ENCODE peak calls at places on chromosomes 3 and 15, in seven cellular contexts. Y is stomach; Q is HCT116; T is AG04450; B is transverse colon; V is CD8-positive, alpha-beta memory T cell; K is H1. L is an unnamed sample.
A peak's percentile ranks its signal among the peaks of the same experiment; 100 is the strongest.

GRCh38 chr15:68887120-68887519 is 43.2 kb upstream of the SPESP1 start:
- DNase-seq in Y (no peak), Q (no peak), T (no peak), B (no peak), V (no peak), K (no peak), L (no peak)

GRCh38 chr3:64290864-64291263 is 65.6 kb upstream of the PRICKLE2 start:
- DNase-seq in Y (no peak), Q (no peak), T (no peak), B (no peak), V (no peak), K (no peak), L (no peak)

GRCh38 chr15:40357723-40358491 is at the start of gene DISP2:
- DNase-seq in Y (peak; percentile 92), Q (peak; percentile 51), T (no peak), B (peak; percentile 92), V (peak; percentile 88), K (peak; percentile 98), L (peak; percentile 88)

GRCh38 chr3:5699313-5699712 is 511.8 kb downstream of the EDEM1 start:
- DNase-seq in Y (no peak), Q (peak; percentile 94), T (no peak), B (no peak), V (no peak), K (no peak), L (no peak)

GRCh38 chr3:88003115-88003755 is 55.6 kb downstream of the CGGBP1 start:
- DNase-seq in Y (no peak), Q (peak; percentile 50), T (peak; percentile 8), B (no peak), V (no peak), K (no peak), L (no peak)

GRCh38 chr3:52444860-52445793 is at the start of gene SEMA3G:
- DNase-seq in Y (peak; percentile 92), Q (peak; percentile 74), T (no peak), B (peak; percentile 87), V (peak; percentile 60), K (peak; percentile 87), L (peak; percentile 64)

GRCh38 chr3:153768559-153769469 is 352.4 kb upstream of the ARHGEF26 start:
- DNase-seq in Y (no peak), Q (peak; percentile 47), T (peak; percentile 20), B (peak; percentile 39), V (peak; percentile 45), K (peak; percentile 59), L (peak; percentile 14)

GRCh38 chr3:47347217-47347801 is 33.5 kb upstream of the PTPN23 start:
- DNase-seq in Y (no peak), Q (no peak), T (peak; percentile 55), B (peak; percentile 18), V (no peak), K (no peak), L (no peak)

GRCh38 chr15:82881747-82882146 is 70.8 kb downstream of the HOMER2 start:
- DNase-seq in Y (no peak), Q (no peak), T (no peak), B (no peak), V (no peak), K (no peak), L (no peak)

GRCh38 chr15:41610048-41610447 is 50.2 kb upstream of the MGA start:
- DNase-seq in Y (no peak), Q (no peak), T (no peak), B (no peak), V (no peak), K (no peak), L (no peak)

GRCh38 chr3:142779591-142779990 is 55.8 kb downstream of the TRPC1 start:
- DNase-seq in Y (no peak), Q (no peak), T (no peak), B (no peak), V (no peak), K (no peak), L (no peak)

DNA sequence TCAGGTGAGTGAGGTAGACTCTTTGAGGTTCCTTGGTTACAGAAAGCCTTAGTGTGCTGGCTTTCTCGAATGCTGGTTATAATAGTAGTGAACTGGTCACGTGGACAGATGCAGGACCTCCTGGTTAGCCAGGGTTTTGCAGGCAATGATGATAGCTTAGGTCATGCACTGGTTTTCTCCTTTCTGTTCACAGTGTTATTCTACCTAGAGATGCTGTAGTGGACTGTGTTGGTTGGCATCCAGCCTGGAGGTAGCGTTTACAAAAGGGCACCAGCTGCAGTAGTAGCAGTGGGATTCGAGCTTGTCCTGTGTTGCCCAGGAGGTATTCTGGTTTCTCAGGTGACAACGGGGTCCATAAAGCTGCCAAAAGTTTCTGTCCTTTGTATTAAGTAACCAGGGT is 27.0 kb downstream of the PCCB start:
- DNase-seq in Y (no peak), Q (no peak), T (no peak), B (no peak), V (no peak), K (no peak), L (no peak)
- H3K9me3 ChIP-seq in Y (peaks cover 22% of the 10 kb centered on the region), Q (peaks cover 8% of the 10 kb centered on the region), T (peaks cover 11% of the 10 kb centered on the region), B (peaks cover 13% of the 10 kb centered on the region), V (peaks cover 11% of the 10 kb centered on the region), K (peaks cover 9% of the 10 kb centered on the region), L (no peaks in the 10 kb centered on the region)

DNA sequence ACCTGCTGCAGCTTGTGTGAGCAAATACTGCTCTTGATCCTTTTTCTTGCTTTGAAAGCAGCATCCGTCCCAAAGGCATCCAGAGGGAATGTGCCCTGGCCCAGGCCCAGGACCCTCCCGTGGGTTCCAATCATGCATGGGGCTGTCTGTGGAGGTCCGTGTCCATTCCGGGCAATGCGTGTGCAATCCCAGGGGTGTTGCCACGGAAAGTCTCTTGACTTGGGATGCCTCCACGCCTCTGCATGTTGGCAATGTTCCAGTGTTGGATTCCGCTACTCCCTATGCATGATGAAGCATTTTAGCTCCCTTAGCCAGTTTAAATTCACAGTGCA is 105.7 kb downstream of the SNRPN start:
- DNase-seq in Y (peak; percentile 23), Q (no peak), T (no peak), B (no peak), V (no peak), K (no peak), L (no peak)
- H3K9me3 ChIP-seq in Y (peaks cover 100% of the 10 kb centered on the region), Q (peaks cover 71% of the 10 kb centered on the region), T (peaks cover 100% of the 10 kb centered on the region), B (peaks cover 100% of the 10 kb centered on the region), V (peaks cover 100% of the 10 kb centered on the region), K (peaks cover 100% of the 10 kb centered on the region), L (peaks cover 56% of the 10 kb centered on the region)

GRCh38 chr3:473284-473800 is 276.8 kb downstream of the CHL1 start:
- DNase-seq in Y (no peak), Q (no peak), T (no peak), B (no peak), V (no peak), K (no peak), L (no peak)

GRCh38 chr3:462851-463250 is 266.3 kb downstream of the CHL1 start:
- DNase-seq in Y (no peak), Q (no peak), T (no peak), B (no peak), V (no peak), K (no peak), L (no peak)

GRCh38 chr3:463793-464192 is 267.2 kb downstream of the CHL1 start:
- DNase-seq in Y (no peak), Q (no peak), T (no peak), B (no peak), V (no peak), K (no peak), L (no peak)

GRCh38 chr3:464255-464654 is 267.7 kb downstream of the CHL1 start:
- DNase-seq in Y (no peak), Q (no peak), T (no peak), B (no peak), V (no peak), K (no peak), L (no peak)

DNA sequence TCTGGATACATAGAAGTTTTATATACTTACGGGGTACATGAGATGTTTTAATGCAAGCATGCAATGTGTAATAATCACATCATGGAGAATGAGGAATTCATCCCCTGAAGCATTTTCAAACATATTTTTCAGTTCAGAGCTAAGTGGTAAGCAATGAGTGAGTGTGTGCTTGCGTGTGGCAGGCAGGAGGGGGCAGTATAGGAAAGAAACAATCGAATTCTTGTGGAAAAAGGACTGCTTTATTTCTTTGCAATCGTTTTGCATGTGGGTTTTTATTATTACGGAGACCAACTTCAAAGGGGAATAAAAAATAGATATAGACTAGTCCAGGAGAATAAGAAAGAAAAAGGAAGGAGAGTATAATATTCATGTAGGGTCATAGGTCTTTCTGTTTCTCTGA is 271.6 kb downstream of the CHL1 start:
- DNase-seq in Y (no peak), Q (no peak), T (no peak), B (no peak), V (no peak), K (no peak), L (no peak)
- H3K9me3 ChIP-seq in Y (peaks cover 10% of the 10 kb centered on the region), Q (peaks cover 4% of the 10 kb centered on the region), T (peaks cover 3% of the 10 kb centered on the region), B (no peaks in the 10 kb centered on the region), V (no peaks in the 10 kb centered on the region), K (peaks cover 14% of the 10 kb centered on the region), L (peaks cover 5% of the 10 kb centered on the region)

DNA sequence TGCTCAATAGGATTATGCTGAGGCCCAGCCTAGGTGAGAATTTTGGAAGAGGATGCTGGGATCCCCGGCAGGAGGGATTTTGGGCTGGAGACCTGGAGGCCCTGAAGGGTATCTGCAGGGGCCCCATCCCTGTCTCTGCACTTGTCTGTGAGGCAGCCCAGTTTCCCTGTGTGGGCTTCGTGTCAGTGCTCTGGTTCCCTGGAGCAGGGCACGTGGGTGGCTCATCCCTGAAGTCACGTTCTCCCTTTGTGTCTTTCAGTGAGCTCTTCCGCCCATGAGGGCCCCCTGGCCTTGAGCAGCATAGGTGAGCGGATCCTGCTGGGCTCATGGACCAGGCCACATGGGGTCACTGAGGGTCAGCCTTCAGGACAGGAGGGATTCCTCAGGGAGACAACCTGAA is 217.9 kb downstream of the SNRPN start:
- DNase-seq in Y (peak; percentile 18), Q (no peak), T (no peak), B (no peak), V (no peak), K (no peak), L (no peak)
- H3K9me3 ChIP-seq in Y (peaks cover 86% of the 10 kb centered on the region), Q (peaks cover 30% of the 10 kb centered on the region), T (peaks cover 79% of the 10 kb centered on the region), B (peaks cover 16% of the 10 kb centered on the region), V (peaks cover 6% of the 10 kb centered on the region), K (peaks cover 75% of the 10 kb centered on the region), L (no peaks in the 10 kb centered on the region)

GRCh38 chr15:92951800-92952199 is 51.7 kb downstream of the CHD2 start:
- DNase-seq in Y (no peak), Q (no peak), T (no peak), B (no peak), V (no peak), K (no peak), L (no peak)

GRCh38 chr15:92952451-92952850 is 52.3 kb downstream of the CHD2 start:
- DNase-seq in Y (no peak), Q (no peak), T (no peak), B (no peak), V (no peak), K (no peak), L (no peak)

GRCh38 chr15:92953569-92953968 is 53.4 kb downstream of the CHD2 start:
- DNase-seq in Y (no peak), Q (no peak), T (no peak), B (no peak), V (no peak), K (no peak), L (no peak)

GRCh38 chr15:92947071-92947730 is 47.1 kb downstream of the CHD2 start:
- DNase-seq in Y (no peak), Q (no peak), T (no peak), B (no peak), V (no peak), K (no peak), L (no peak)

GRCh38 chr15:92949604-92950249 is 49.6 kb downstream of the CHD2 start:
- DNase-seq in Y (no peak), Q (no peak), T (no peak), B (no peak), V (no peak), K (no peak), L (no peak)
- H3K9me3 ChIP-seq in Y (peaks cover 31% of the 10 kb centered on the region), Q (peaks cover 30% of the 10 kb centered on the region), T (peaks cover 14% of the 10 kb centered on the region), B (peaks cover 21% of the 10 kb centered on the region), V (peaks cover 22% of the 10 kb centered on the region), K (no peaks in the 10 kb centered on the region), L (peaks cover 22% of the 10 kb centered on the region)

GRCh38 chr15:22239806-22240180 is 159.5 kb downstream of the OR4M2 start:
- DNase-seq in Y (no peak), Q (no peak), T (no peak), B (no peak), V (no peak), K (no peak), L (no peak)
- H3K9me3 ChIP-seq in Y (no peaks in the 10 kb centered on the region), Q (peaks cover 54% of the 10 kb centered on the region), T (peaks cover 83% of the 10 kb centered on the region), B (no peaks in the 10 kb centered on the region), V (no peaks in the 10 kb centered on the region), K (peaks cover 87% of the 10 kb centered on the region), L (no peaks in the 10 kb centered on the region)